ENCODE peak calls at places on chromosomes 12 and 14, in eight cellular contexts. One of them, this sample, is unnamed.

GRCh38 chr12:47377414-47378221 is 297.9 kb upstream of the AMIGO2 start:
- DNase-seq in GM12878: no peak
- DNase-seq in HCT116: no peak
- DNase-seq in K562: peak; percentile 79
- DNase-seq in endothelial cell of umbilical vein: peak; percentile 97
- DNase-seq in SK-N-SH: no peak
- DNase-seq in H1: no peak
- DNase-seq in HepG2: no peak
- DNase-seq in this sample: no peak

GRCh38 chr12:51082561-51083139 is 746 bp downstream of the CSRNP2 start:
- DNase-seq in GM12878: no peak
- DNase-seq in HCT116: no peak
- DNase-seq in K562: no peak
- DNase-seq in endothelial cell of umbilical vein: peak; percentile 60
- DNase-seq in SK-N-SH: no peak
- DNase-seq in H1: no peak
- DNase-seq in HepG2: peak; percentile 7
- DNase-seq in this sample: no peak

GRCh38 chr12:121003650-121004049 is 12.6 kb downstream of the C12orf43 start:
- DNase-seq in GM12878: no peak
- DNase-seq in HCT116: no peak
- DNase-seq in K562: no peak
- DNase-seq in endothelial cell of umbilical vein: no peak
- DNase-seq in SK-N-SH: no peak
- DNase-seq in H1: peak; percentile 69
- DNase-seq in HepG2: peak; percentile 46
- DNase-seq in this sample: no peak

GRCh38 chr12:121132601-121133481 is at the start of gene P2RX7:
- DNase-seq in GM12878: peak; percentile 40
- DNase-seq in HCT116: peak; percentile 56
- DNase-seq in K562: peak; percentile 40
- DNase-seq in endothelial cell of umbilical vein: peak; percentile 77
- DNase-seq in SK-N-SH: peak; percentile 84
- DNase-seq in H1: peak; percentile 67
- DNase-seq in HepG2: no peak
- DNase-seq in this sample: no peak

GRCh38 chr12:11758838-11759509 is 109.5 kb downstream of the ETV6 start:
- DNase-seq in GM12878: peak; percentile 93
- DNase-seq in HCT116: no peak
- DNase-seq in K562: no peak
- DNase-seq in endothelial cell of umbilical vein: peak; percentile 51
- DNase-seq in SK-N-SH: no peak
- DNase-seq in H1: no peak
- DNase-seq in HepG2: no peak
- DNase-seq in this sample: no peak

GRCh38 chr14:75268638-75269550 is 9.7 kb upstream of the FOS start:
- DNase-seq in GM12878: no peak
- DNase-seq in HCT116: no peak
- DNase-seq in K562: no peak
- DNase-seq in endothelial cell of umbilical vein: no peak
- DNase-seq in SK-N-SH: no peak
- DNase-seq in H1: peak; percentile 50
- DNase-seq in HepG2: no peak
- DNase-seq in this sample: no peak

GRCh38 chr12:69897744-69898143 is 72.7 kb downstream of the MYRFL start:
- DNase-seq in GM12878: no peak
- DNase-seq in HCT116: no peak
- DNase-seq in K562: no peak
- DNase-seq in endothelial cell of umbilical vein: peak; percentile 48
- DNase-seq in SK-N-SH: no peak
- DNase-seq in H1: no peak
- DNase-seq in HepG2: no peak
- DNase-seq in this sample: no peak

GRCh38 chr12:452667-453210 is 7.0 kb upstream of the B4GALNT3 start:
- DNase-seq in GM12878: no peak
- DNase-seq in HCT116: no peak
- DNase-seq in K562: no peak
- DNase-seq in endothelial cell of umbilical vein: no peak
- DNase-seq in SK-N-SH: no peak
- DNase-seq in H1: peak; percentile 80
- DNase-seq in HepG2: no peak
- DNase-seq in this sample: no peak

GRCh38 chr12:4283512-4284255 is 10.1 kb downstream of the CCND2 start:
- DNase-seq in GM12878: no peak
- DNase-seq in HCT116: no peak
- DNase-seq in K562: no peak
- DNase-seq in endothelial cell of umbilical vein: no peak
- DNase-seq in SK-N-SH: no peak
- DNase-seq in H1: no peak
- DNase-seq in HepG2: no peak
- DNase-seq in this sample: no peak

GRCh38 chr12:89029961-89030360 is 322.3 kb downstream of the DUSP6 start:
- DNase-seq in GM12878: no peak
- DNase-seq in HCT116: no peak
- DNase-seq in K562: no peak
- DNase-seq in endothelial cell of umbilical vein: no peak
- DNase-seq in SK-N-SH: no peak
- DNase-seq in H1: no peak
- DNase-seq in HepG2: no peak
- DNase-seq in this sample: no peak

GRCh38 chr14:21264025-21264801 is 5.0 kb downstream of the HNRNPC start:
- DNase-seq in GM12878: peak; percentile 56
- DNase-seq in HCT116: no peak
- DNase-seq in K562: no peak
- DNase-seq in endothelial cell of umbilical vein: peak; percentile 51
- DNase-seq in SK-N-SH: no peak
- DNase-seq in H1: no peak
- DNase-seq in HepG2: no peak
- DNase-seq in this sample: no peak

GRCh38 chr14:67570453-67570852 is 29.6 kb downstream of the PIGH start:
- DNase-seq in GM12878: no peak
- DNase-seq in HCT116: no peak
- DNase-seq in K562: no peak
- DNase-seq in endothelial cell of umbilical vein: no peak
- DNase-seq in SK-N-SH: no peak
- DNase-seq in H1: no peak
- DNase-seq in HepG2: no peak
- DNase-seq in this sample: no peak

DNA sequence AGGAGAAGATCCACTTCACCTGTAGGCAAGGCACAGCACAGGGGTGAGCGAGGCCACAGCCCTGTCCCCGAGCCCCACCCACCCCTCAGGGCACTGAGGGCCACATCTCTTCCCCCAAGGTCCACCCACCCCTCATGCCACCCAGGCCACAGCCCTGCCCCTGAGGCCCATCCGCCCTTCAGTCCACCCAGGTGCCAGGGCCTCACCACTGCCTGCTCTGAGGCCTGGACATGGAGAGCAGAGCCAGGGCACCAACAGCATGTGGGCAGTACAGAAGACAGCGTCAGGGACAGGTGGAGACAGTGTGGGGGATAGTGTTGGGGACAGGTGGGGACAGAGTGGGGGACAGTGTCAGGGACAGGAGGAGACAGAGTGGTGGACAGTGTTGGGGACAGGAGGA is 138.3 kb downstream of the TMEM121 start:
- DNase-seq in GM12878: no peak
- DNase-seq in HCT116: no peak
- DNase-seq in K562: no peak
- DNase-seq in endothelial cell of umbilical vein: no peak
- DNase-seq in SK-N-SH: no peak
- DNase-seq in H1: no peak
- DNase-seq in HepG2: no peak
- DNase-seq in this sample: no peak
- H3K9ac ChIP-seq in GM12878: no peak overlapping the region
- H3K9ac ChIP-seq in HCT116: no peak overlapping the region
- H3K9ac ChIP-seq in K562: no peak overlapping the region
- H3K9ac ChIP-seq in endothelial cell of umbilical vein: no peak overlapping the region
- H3K9ac ChIP-seq in SK-N-SH: no peak overlapping the region
- H3K9ac ChIP-seq in H1: no peak overlapping the region
- H3K9ac ChIP-seq in HepG2: no peak overlapping the region
- H3K9ac ChIP-seq in this sample: no peak overlapping the region

DNA sequence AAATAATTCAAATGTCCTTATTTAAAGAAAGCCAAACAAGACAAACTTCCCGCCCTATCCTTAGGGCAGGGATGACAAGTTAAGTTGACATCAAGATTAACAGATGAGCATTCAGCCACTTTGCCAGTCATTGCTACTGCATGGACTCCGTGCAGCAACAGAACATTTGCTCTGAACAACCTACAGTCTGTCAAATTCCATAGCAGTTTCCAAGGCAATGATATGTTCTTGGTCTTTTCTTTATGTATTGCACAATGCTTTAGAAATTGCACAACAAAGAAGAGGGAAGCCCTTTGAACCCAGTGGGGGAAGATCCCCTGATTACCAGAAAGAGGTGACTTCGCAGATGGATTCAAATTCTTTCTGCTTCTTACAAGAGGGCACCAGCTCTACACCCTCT is 269.8 kb downstream of the BCAT1 start:
- DNase-seq in GM12878: no peak
- DNase-seq in HCT116: no peak
- DNase-seq in K562: no peak
- DNase-seq in endothelial cell of umbilical vein: no peak
- DNase-seq in SK-N-SH: no peak
- DNase-seq in H1: no peak
- DNase-seq in HepG2: peak; percentile 16
- DNase-seq in this sample: no peak
- TF ChIP-seq POLR2AphosphoS5 in GM12878: no peak
- TF ChIP-seq POLR2AphosphoS5 in HCT116: no peak
- TF ChIP-seq POLR2AphosphoS5 in K562: no peak
- TF ChIP-seq POLR2AphosphoS5 in endothelial cell of umbilical vein: no peak
- TF ChIP-seq POLR2AphosphoS5 in SK-N-SH: no peak
- TF ChIP-seq POLR2AphosphoS5 in H1: no peak
- TF ChIP-seq POLR2AphosphoS5 in HepG2: no peak
- TF ChIP-seq POLR2AphosphoS5 in this sample: no peak

GRCh38 chr14:94343238-94343637 is 20.1 kb upstream of the SERPINA6 start:
- DNase-seq in GM12878: no peak
- DNase-seq in HCT116: no peak
- DNase-seq in K562: no peak
- DNase-seq in endothelial cell of umbilical vein: no peak
- DNase-seq in SK-N-SH: no peak
- DNase-seq in H1: no peak
- DNase-seq in HepG2: no peak
- DNase-seq in this sample: no peak

GRCh38 chr14:94344389-94344788 is 21.3 kb upstream of the SERPINA6 start:
- DNase-seq in GM12878: no peak
- DNase-seq in HCT116: no peak
- DNase-seq in K562: no peak
- DNase-seq in endothelial cell of umbilical vein: no peak
- DNase-seq in SK-N-SH: no peak
- DNase-seq in H1: no peak
- DNase-seq in HepG2: no peak
- DNase-seq in this sample: no peak

GRCh38 chr14:94340533-94340932 is 17.4 kb upstream of the SERPINA6 start:
- DNase-seq in GM12878: no peak
- DNase-seq in HCT116: no peak
- DNase-seq in K562: no peak
- DNase-seq in endothelial cell of umbilical vein: no peak
- DNase-seq in SK-N-SH: no peak
- DNase-seq in H1: no peak
- DNase-seq in HepG2: peak; percentile 97
- DNase-seq in this sample: no peak

GRCh38 chr14:94341654-94342333 is 18.7 kb upstream of the SERPINA6 start:
- DNase-seq in GM12878: no peak
- DNase-seq in HCT116: no peak
- DNase-seq in K562: no peak
- DNase-seq in endothelial cell of umbilical vein: no peak
- DNase-seq in SK-N-SH: no peak
- DNase-seq in H1: no peak
- DNase-seq in HepG2: no peak
- DNase-seq in this sample: no peak

GRCh38 chr14:94342334-94342934 is 19.3 kb upstream of the SERPINA6 start:
- DNase-seq in GM12878: no peak
- DNase-seq in HCT116: peak; percentile 95
- DNase-seq in K562: no peak
- DNase-seq in endothelial cell of umbilical vein: peak; percentile 1
- DNase-seq in SK-N-SH: peak; percentile 19
- DNase-seq in H1: no peak
- DNase-seq in HepG2: peak; percentile 82
- DNase-seq in this sample: no peak
- H3K9ac ChIP-seq in GM12878: no peak overlapping the region
- H3K9ac ChIP-seq in HCT116: no peak overlapping the region
- H3K9ac ChIP-seq in K562: no peak overlapping the region
- H3K9ac ChIP-seq in endothelial cell of umbilical vein: no peak overlapping the region
- H3K9ac ChIP-seq in SK-N-SH: no peak overlapping the region
- H3K9ac ChIP-seq in H1: no peak overlapping the region
- H3K9ac ChIP-seq in HepG2: no peak overlapping the region
- H3K9ac ChIP-seq in this sample: no peak overlapping the region

DNA sequence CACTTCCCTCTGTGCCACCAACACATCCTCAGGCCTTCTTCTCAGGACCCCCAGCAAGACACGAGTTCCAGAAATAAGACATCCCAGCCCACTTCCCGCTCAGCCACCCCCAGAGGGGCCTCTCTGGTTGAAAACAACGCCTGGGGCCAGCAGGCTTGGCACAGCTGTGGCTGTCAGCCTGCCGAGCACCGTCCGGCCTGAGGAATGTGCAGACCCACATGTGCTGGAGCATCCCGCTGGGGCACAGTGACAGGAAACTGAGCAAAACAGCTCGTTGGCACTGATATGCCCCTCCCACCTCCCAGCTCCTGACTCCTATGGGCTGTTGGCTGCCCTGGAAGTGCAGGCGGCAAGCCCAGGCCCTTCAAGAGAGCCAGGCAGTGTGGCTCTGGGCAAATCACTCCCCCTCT is 1.4 kb downstream of the SYNE3 start:
- DNase-seq in GM12878: no peak
- DNase-seq in HCT116: no peak
- DNase-seq in K562: no peak
- DNase-seq in endothelial cell of umbilical vein: peak; percentile 84
- DNase-seq in SK-N-SH: peak; percentile 70
- DNase-seq in H1: no peak
- DNase-seq in HepG2: no peak
- DNase-seq in this sample: no peak
- TF ChIP-seq POLR2AphosphoS5 in GM12878: no peak
- TF ChIP-seq POLR2AphosphoS5 in HCT116: no peak
- TF ChIP-seq POLR2AphosphoS5 in K562: no peak
- TF ChIP-seq POLR2AphosphoS5 in endothelial cell of umbilical vein: no peak
- TF ChIP-seq POLR2AphosphoS5 in SK-N-SH: no peak
- TF ChIP-seq POLR2AphosphoS5 in H1: no peak
- TF ChIP-seq POLR2AphosphoS5 in HepG2: no peak
- TF ChIP-seq POLR2AphosphoS5 in this sample: no peak

GRCh38 chr14:99513946-99514551 is 32.8 kb downstream of the CCNK start:
- DNase-seq in GM12878: no peak
- DNase-seq in HCT116: no peak
- DNase-seq in K562: no peak
- DNase-seq in endothelial cell of umbilical vein: no peak
- DNase-seq in SK-N-SH: peak; percentile 27
- DNase-seq in H1: peak; percentile 45
- DNase-seq in HepG2: no peak
- DNase-seq in this sample: no peak
- H3K9ac ChIP-seq in GM12878: no peak overlapping the region
- H3K9ac ChIP-seq in HCT116: no peak overlapping the region
- H3K9ac ChIP-seq in K562: no peak overlapping the region
- H3K9ac ChIP-seq in endothelial cell of umbilical vein: no peak overlapping the region
- H3K9ac ChIP-seq in SK-N-SH: no peak overlapping the region
- H3K9ac ChIP-seq in H1: no peak overlapping the region
- H3K9ac ChIP-seq in HepG2: no peak overlapping the region
- H3K9ac ChIP-seq in this sample: no peak overlapping the region

GRCh38 chr14:60724080-60724618 is at the start of gene SIX4:
- DNase-seq in GM12878: no peak
- DNase-seq in HCT116: peak; percentile 78
- DNase-seq in K562: peak; percentile 87
- DNase-seq in endothelial cell of umbilical vein: peak; percentile 85
- DNase-seq in SK-N-SH: peak; percentile 76
- DNase-seq in H1: peak; percentile 77
- DNase-seq in HepG2: peak; percentile 84
- DNase-seq in this sample: no peak
- TF ChIP-seq POLR2AphosphoS5 in GM12878: no peak
- TF ChIP-seq POLR2AphosphoS5 in HCT116: peak; percentile 96
- TF ChIP-seq POLR2AphosphoS5 in K562: peak; percentile 71
- TF ChIP-seq POLR2AphosphoS5 in endothelial cell of umbilical vein: no peak
- TF ChIP-seq POLR2AphosphoS5 in SK-N-SH: peak; percentile 85
- TF ChIP-seq POLR2AphosphoS5 in H1: peak; percentile 88
- TF ChIP-seq POLR2AphosphoS5 in HepG2: peak; percentile 79
- TF ChIP-seq POLR2AphosphoS5 in this sample: peak; percentile 66

This sample was measured in SK-N-MC.